ENCODE peak calls at places on chromosomes 1 and 21, in four cellular contexts. One of them, this sample, is unnamed.
A peak's percentile ranks its signal among the peaks of the same experiment; 100 is the strongest.

GRCh38 chr1:143727263-143727662 is 244.5 kb downstream of the FAM72C start:
- DNase-seq in endodermal cell: no peak
- DNase-seq in heart left ventricle: no peak
- DNase-seq in osteocyte: no peak
- DNase-seq in this sample: no peak

GRCh38 chr21:37149411-37149810 is 76.4 kb downstream of the TTC3 start:
- DNase-seq in heart left ventricle: no peak
- DNase-seq in endodermal cell: no peak
- DNase-seq in osteocyte: no peak
- DNase-seq in this sample: no peak

GRCh38 chr1:41486053-41486891 is 1.8 kb upstream of the EDN2 start:
- DNase-seq in heart left ventricle: no peak
- DNase-seq in endodermal cell: peak; percentile 68
- DNase-seq in osteocyte: no peak
- DNase-seq in this sample: no peak

GRCh38 chr21:42406201-42406601 is 2.5 kb downstream of the UBASH3A start:
- DNase-seq in endodermal cell: no peak
- DNase-seq in heart left ventricle: no peak
- DNase-seq in osteocyte: no peak
- DNase-seq in this sample: no peak

GRCh38 chr1:223748405-223748772 is 36.0 kb downstream of the CAPN2 start:
- DNase-seq in endodermal cell: no peak
- DNase-seq in osteocyte: no peak
- DNase-seq in heart left ventricle: no peak
- DNase-seq in this sample: no peak

GRCh38 chr1:51671527-51672325 is 54.8 kb downstream of the OSBPL9 start:
- DNase-seq in osteocyte: no peak
- DNase-seq in endodermal cell: no peak
- DNase-seq in heart left ventricle: no peak
- DNase-seq in this sample: no peak

GRCh38 chr1:19817160-19817559 is 2.1 kb upstream of the RNF186 start:
- DNase-seq in osteocyte: no peak
- DNase-seq in endodermal cell: no peak
- DNase-seq in heart left ventricle: no peak
- DNase-seq in this sample: no peak

GRCh38 chr1:9905010-9905409 is 5.1 kb downstream of the CTNNBIP1 start:
- DNase-seq in endodermal cell: no peak
- DNase-seq in osteocyte: no peak
- DNase-seq in heart left ventricle: no peak
- DNase-seq in this sample: no peak

GRCh38 chr1:11967028-11967547 is 13.2 kb upstream of the MFN2 start:
- DNase-seq in heart left ventricle: no peak
- DNase-seq in osteocyte: no peak
- DNase-seq in endodermal cell: peak; percentile 94
- DNase-seq in this sample: no peak
- TF ChIP-seq CTCF in heart left ventricle: peak; percentile 34
- TF ChIP-seq CTCF in osteocyte: peak; percentile 47
- TF ChIP-seq CTCF in endodermal cell: peak; percentile 90
- TF ChIP-seq CTCF in this sample: peak; percentile 59

DNA sequence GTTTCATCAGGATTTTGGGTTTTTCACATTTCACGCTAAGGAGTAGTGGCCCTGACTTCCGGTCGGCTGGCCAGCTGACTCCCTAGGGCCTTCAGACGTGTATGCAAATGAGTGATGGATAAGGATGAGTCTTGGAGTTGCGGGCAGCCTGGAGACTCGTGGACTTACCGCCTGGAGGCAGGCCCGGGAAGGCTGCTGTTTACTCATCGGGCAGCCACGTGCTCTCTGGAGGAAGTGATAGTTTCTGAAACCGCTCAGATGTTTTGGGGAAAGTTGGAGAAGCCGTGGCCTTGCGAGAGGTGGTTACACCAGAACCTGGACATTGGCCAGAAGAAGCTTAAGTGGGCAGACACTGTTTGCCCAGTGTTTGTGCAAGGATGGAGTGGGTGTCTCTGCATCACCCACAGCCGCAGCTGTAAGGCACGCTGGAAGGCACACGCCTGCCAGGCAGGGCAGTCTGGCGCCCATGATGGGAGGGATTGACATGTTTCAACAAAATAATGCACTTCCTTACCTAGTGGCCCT is 23.1 kb upstream of the TNFRSF1B start:
- DNase-seq in osteocyte: peak; percentile 89
- DNase-seq in endodermal cell: no peak
- DNase-seq in heart left ventricle: peak; percentile 72
- DNase-seq in this sample: no peak
- TF ChIP-seq CTCF in osteocyte: no peak
- TF ChIP-seq CTCF in endodermal cell: no peak
- TF ChIP-seq CTCF in heart left ventricle: no peak
- TF ChIP-seq CTCF in this sample: no peak

GRCh38 chr1:152912471-152912870 is 4.1 kb downstream of the IVL start:
- DNase-seq in osteocyte: no peak
- DNase-seq in endodermal cell: no peak
- DNase-seq in heart left ventricle: no peak
- DNase-seq in this sample: no peak

GRCh38 chr1:152912900-152913299 is 4.6 kb downstream of the IVL start:
- DNase-seq in endodermal cell: no peak
- DNase-seq in osteocyte: no peak
- DNase-seq in heart left ventricle: no peak
- DNase-seq in this sample: no peak

GRCh38 chr1:152917794-152918193 is 9.4 kb downstream of the IVL start:
- DNase-seq in endodermal cell: no peak
- DNase-seq in osteocyte: no peak
- DNase-seq in heart left ventricle: no peak
- DNase-seq in this sample: no peak
- TF ChIP-seq CTCF in endodermal cell: peak; percentile 59
- TF ChIP-seq CTCF in osteocyte: no peak
- TF ChIP-seq CTCF in heart left ventricle: no peak
- TF ChIP-seq CTCF in this sample: peak; percentile 53

GRCh38 chr1:235127774-235128452 is 724 bp downstream of the TOMM20 start:
- DNase-seq in endodermal cell: no peak
- DNase-seq in heart left ventricle: no peak
- DNase-seq in osteocyte: peak; percentile 71
- DNase-seq in this sample: no peak

GRCh38 chr1:235127203-235127602 is 1.4 kb downstream of the TOMM20 start:
- DNase-seq in osteocyte: no peak
- DNase-seq in heart left ventricle: no peak
- DNase-seq in endodermal cell: no peak
- DNase-seq in this sample: no peak

GRCh38 chr1:235129774-235130570 is 1.3 kb upstream of the TOMM20 start:
- DNase-seq in heart left ventricle: no peak
- DNase-seq in endodermal cell: peak; percentile 79
- DNase-seq in osteocyte: no peak
- DNase-seq in this sample: no peak

GRCh38 chr1:235130766-235131270 is 2.2 kb upstream of the TOMM20 start:
- DNase-seq in osteocyte: no peak
- DNase-seq in heart left ventricle: no peak
- DNase-seq in endodermal cell: no peak
- DNase-seq in this sample: no peak

GRCh38 chr1:235128453-235129328 is at the start of gene TOMM20:
- DNase-seq in endodermal cell: peak; percentile 98
- DNase-seq in osteocyte: peak; percentile 99
- DNase-seq in heart left ventricle: peak; percentile 96
- DNase-seq in this sample: peak; percentile 97
- TF ChIP-seq CTCF in endodermal cell: no peak
- TF ChIP-seq CTCF in osteocyte: no peak
- TF ChIP-seq CTCF in heart left ventricle: no peak
- TF ChIP-seq CTCF in this sample: no peak

GRCh38 chr1:15425521-15425920 is 12.7 kb upstream of the CTRC start:
- DNase-seq in heart left ventricle: no peak
- DNase-seq in endodermal cell: no peak
- DNase-seq in osteocyte: no peak
- DNase-seq in this sample: no peak

GRCh38 chr1:15425961-15426360 is 12.3 kb upstream of the CTRC start:
- DNase-seq in endodermal cell: no peak
- DNase-seq in osteocyte: no peak
- DNase-seq in heart left ventricle: no peak
- DNase-seq in this sample: no peak

GRCh38 chr1:15428815-15429435 is 9.3 kb upstream of the CTRC start:
- DNase-seq in osteocyte: no peak
- DNase-seq in endodermal cell: no peak
- DNase-seq in heart left ventricle: no peak
- DNase-seq in this sample: no peak

GRCh38 chr1:15426492-15427279 is 11.6 kb upstream of the CTRC start:
- DNase-seq in osteocyte: no peak
- DNase-seq in heart left ventricle: no peak
- DNase-seq in endodermal cell: no peak
- DNase-seq in this sample: no peak

DNA sequence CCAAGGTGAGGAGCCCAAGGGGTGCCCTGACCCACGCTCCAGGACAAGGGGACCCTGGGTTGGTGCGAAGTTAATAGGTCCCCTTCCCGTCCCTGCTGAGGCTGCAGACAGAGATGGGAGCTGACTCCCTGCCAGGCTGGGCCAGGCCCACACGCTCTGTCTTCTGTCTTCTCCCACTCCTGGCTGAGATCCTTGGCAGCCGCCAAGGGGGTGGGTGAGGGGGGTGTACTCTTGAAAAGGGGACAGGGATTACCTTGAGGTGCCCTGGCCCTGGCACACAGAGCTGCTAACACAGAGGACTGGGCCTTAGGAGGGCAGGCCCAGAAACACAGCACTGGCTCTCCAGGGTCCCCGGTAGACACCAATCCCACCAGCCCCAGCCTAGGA is 11.0 kb upstream of the CTRC start:
- DNase-seq in osteocyte: no peak
- DNase-seq in heart left ventricle: no peak
- DNase-seq in endodermal cell: no peak
- DNase-seq in this sample: no peak
- TF ChIP-seq CTCF in osteocyte: no peak
- TF ChIP-seq CTCF in heart left ventricle: no peak
- TF ChIP-seq CTCF in endodermal cell: no peak
- TF ChIP-seq CTCF in this sample: no peak

GRCh38 chr1:181583598-181583997 is 100.3 kb downstream of the CACNA1E start:
- DNase-seq in endodermal cell: peak; percentile 85
- DNase-seq in heart left ventricle: no peak
- DNase-seq in osteocyte: no peak
- DNase-seq in this sample: no peak
- TF ChIP-seq CTCF in endodermal cell: peak; percentile 88
- TF ChIP-seq CTCF in heart left ventricle: peak; percentile 15
- TF ChIP-seq CTCF in osteocyte: no peak
- TF ChIP-seq CTCF in this sample: peak; percentile 45

GRCh38 chr1:91830242-91831131 is 55.5 kb downstream of the TGFBR3 start:
- DNase-seq in endodermal cell: no peak
- DNase-seq in osteocyte: peak; percentile 88
- DNase-seq in heart left ventricle: peak; percentile 81
- DNase-seq in this sample: no peak
- TF ChIP-seq CTCF in endodermal cell: no peak
- TF ChIP-seq CTCF in osteocyte: peak; percentile 52
- TF ChIP-seq CTCF in heart left ventricle: peak; percentile 21
- TF ChIP-seq CTCF in this sample: no peak

This sample was measured in type B pancreatic cell.